ENCODE peak calls at places on chromosome 17, in seven cellular contexts. Y, B, V, N, O, L and S are unnamed samples.

GRCh38 chr17:40069751-40070643 is 7.2 kb downstream of the THRA start:
- DNase-seq in N (no peak), B (peak), O (no peak), L (no peak), V (peak), Y (no peak), S (no peak)

GRCh38 chr17:34437188-34437587 is 74.2 kb upstream of the CCL1 start:
- DNase-seq in L (no peak), O (no peak), Y (no peak), B (no peak), N (no peak), V (no peak), S (no peak)

GRCh38 chr17:27533874-27534815 is 77.9 kb downstream of the KSR1 start:
- DNase-seq in Y (no peak), N (no peak), O (no peak), B (peak), L (no peak), V (peak), S (no peak)

GRCh38 chr17:63955232-63955631 is 17.5 kb downstream of the SCN4A start:
- DNase-seq in V (no peak), Y (no peak), O (no peak), L (no peak), B (no peak), N (no peak), S (no peak)

GRCh38 chr17:21500064-21500463 is 123.9 kb downstream of the KCNJ12 start:
- DNase-seq in L (no peak), Y (no peak), O (no peak), B (no peak), V (peak), N (no peak), S (no peak)

GRCh38 chr17:540632-541031 is 174.0 kb downstream of the VPS53 start:
- DNase-seq in V (no peak), Y (no peak), O (no peak), L (no peak), B (no peak), N (no peak), S (no peak)

GRCh38 chr17:35448214-35448898 is at the start of gene SLFN13:
- DNase-seq in N (no peak), B (peak), L (peak), O (peak), Y (peak), V (peak), S (peak)

GRCh38 chr17:14748036-14748715 is 447.3 kb downstream of the HS3ST3B1 start:
- DNase-seq in O (no peak), N (no peak), V (no peak), B (no peak), Y (no peak), L (peak), S (no peak)

GRCh38 chr17:79838541-79839274 is 532 bp downstream of the CBX4 start:
- DNase-seq in V (peak), Y (peak), B (peak), N (no peak), L (peak), O (peak), S (peak)
- TF ChIP-seq CTCF in V (no peak), Y (no peak), B (no peak), N (no peak), L (no peak), O (no peak), S (no peak)

DNA sequence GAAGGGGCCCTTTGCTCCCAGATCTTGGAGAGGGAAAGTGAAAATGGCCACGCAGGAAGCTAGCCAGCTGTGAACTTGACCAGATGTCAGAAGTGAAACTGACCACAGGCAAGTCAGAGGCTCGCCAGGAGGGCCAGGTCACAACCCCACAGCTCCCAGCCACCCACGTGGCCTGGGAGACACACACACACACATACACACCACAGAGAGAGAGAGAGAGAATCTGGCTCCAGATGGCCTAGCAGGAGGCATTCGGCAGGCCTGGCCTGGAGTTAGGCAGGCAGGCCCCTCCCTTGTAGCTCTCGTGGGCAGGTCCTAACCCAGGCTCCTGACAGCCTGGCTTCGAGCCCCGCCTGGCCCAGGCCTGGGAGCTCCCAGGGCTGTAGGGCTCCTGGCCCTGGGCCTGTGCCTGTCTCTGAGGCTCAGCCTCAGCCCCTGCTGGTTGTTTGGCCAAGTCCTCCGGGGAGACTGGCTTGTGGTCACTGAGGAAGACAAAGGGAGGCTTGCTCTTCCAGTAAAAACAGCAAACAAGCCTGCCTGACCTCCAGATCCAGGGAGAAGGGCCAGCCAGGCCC is 20.2 kb downstream of the NGFR start:
- DNase-seq in Y (peak), O (no peak), B (peak), V (peak), N (no peak), L (peak), S (no peak)
- TF ChIP-seq CTCF in Y (no peak), O (no peak), B (no peak), V (peak), N (no peak), L (no peak), S (no peak)

GRCh38 chr17:73305845-73306836 is 5.7 kb downstream of the CDC42EP4 start:
- DNase-seq in N (no peak), O (no peak), Y (no peak), B (no peak), L (no peak), V (no peak), S (no peak)

GRCh38 chr17:73302189-73302588 is 9.6 kb downstream of the CDC42EP4 start:
- DNase-seq in L (no peak), O (no peak), Y (no peak), V (no peak), N (no peak), B (no peak), S (no peak)

GRCh38 chr17:73307130-73307529 is 4.7 kb downstream of the CDC42EP4 start:
- DNase-seq in N (no peak), B (no peak), O (no peak), L (no peak), V (peak), Y (no peak), S (no peak)

GRCh38 chr17:73304438-73304837 is 7.4 kb downstream of the CDC42EP4 start:
- DNase-seq in V (no peak), B (no peak), Y (no peak), L (no peak), O (no peak), N (no peak), S (no peak)

GRCh38 chr17:73304971-73305786 is 6.6 kb downstream of the CDC42EP4 start:
- DNase-seq in N (no peak), L (no peak), B (peak), O (no peak), V (peak), Y (no peak), S (no peak)
- TF ChIP-seq CTCF in N (no peak), L (no peak), B (peak), O (no peak), V (peak), Y (no peak), S (no peak)

DNA sequence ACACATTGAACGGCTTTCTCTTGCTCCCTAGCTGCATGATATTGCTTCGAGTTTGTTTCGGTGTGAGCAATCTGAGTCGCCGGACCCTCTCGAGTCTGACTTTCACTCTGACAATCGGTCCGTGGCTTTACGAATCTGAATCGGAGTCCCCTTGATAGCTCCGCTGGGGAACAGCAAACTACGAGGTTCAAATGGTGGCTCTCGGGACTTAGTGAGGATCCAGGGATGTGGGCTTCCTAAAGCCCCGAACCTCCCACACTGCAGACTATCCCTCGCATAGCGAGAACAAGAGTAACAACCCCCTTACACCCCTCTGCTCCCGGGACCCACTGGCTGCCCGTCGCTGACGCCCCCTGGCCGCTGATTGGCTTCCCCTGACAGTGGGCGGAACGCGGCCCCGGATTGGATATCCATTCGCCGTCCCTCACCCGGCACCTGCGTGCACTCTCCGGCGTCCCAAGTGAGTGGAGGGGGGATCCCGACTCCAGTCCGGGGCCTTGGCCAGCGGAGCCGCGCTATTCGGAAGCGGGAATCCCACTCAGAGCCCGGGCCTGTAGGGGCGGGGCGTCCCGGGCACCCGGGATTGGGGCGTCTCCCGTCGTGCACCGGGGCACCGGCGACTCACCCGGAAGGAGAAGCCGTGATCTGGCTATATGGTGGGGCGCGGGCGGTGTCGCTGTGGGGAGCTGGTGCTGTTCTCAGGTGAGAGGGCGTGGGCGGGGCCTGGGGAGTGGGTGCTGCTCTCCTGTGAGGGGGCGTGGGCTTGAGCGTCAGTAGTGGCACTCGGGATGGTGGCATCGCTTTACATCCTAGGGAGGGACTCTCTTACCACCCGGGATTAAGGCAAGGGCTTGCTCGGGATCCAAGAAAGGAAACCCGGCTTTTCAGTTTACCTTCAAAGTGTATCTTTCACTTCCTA is at the start of gene SNX11:
- DNase-seq in B (peak), Y (peak), N (peak), O (peak), L (peak), V (peak), S (peak)
- TF ChIP-seq CTCF in B (no peak), Y (peak), N (no peak), O (no peak), L (peak), V (no peak), S (no peak)

DNA sequence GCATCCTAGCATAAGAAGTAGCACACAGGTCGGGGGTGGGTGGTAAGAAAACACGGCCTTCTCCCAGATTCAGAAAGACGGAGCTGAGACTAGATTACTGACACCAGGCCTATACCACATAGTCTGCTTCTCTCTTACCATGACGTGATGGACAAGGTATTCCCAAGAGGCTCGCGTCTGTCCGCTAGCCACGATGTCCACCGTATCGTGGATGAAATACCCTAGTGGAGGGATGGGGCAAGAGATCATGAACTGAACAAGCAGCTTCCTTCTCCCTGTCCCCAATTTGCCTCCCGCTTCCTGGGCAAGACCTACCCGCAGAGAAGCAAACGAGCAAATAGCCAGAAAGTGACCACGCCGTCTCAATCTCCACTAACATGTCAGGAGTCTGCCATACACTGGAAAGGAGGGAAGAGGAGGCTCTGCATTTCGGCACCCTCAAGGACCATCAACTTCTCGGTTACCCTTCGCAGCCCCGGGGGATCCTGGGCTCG is 820 bp downstream of the TLCD1 start:
- DNase-seq in B (peak), V (peak), O (no peak), N (no peak), Y (no peak), L (no peak), S (no peak)
- TF ChIP-seq CTCF in B (no peak), V (peak), O (no peak), N (no peak), Y (no peak), L (no peak), S (no peak)

DNA sequence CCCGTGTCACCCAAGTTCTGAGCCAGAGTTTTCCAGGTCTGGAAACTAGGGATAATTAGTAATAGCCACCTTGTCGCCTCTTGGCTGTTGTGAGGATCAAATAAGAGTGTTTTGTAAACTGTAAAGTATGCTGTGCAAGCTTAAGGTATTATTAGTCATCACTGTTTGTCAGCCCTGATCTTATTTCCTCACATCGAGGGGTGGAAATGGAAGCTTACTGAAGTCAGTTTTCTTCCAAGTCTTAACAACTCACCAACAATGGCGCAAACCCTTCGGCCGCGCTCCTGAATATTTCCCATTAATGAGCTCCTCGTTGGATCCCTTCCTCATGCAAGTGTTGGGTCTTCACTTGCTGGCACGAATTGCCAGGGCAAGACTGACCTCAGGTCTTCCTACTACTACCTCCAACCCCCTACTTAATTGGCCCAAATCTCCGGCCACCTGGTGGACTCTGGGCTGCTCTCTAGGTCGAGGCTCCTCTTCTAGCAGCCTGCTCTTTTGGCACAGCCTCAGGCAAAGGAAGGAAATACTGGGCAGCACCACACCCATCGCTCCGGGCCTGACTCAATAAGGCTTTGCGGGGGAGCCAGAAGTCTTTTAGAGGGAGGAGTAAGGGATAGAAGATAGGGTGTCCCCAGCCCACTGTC is 874 bp upstream of the SLC35B1 start:
- DNase-seq in Y (no peak), L (no peak), N (no peak), B (no peak), V (peak), O (no peak), S (no peak)
- TF ChIP-seq CTCF in Y (no peak), L (no peak), N (no peak), B (no peak), V (peak), O (peak), S (no peak)

GRCh38 chr17:7558544-7559306 is at the start of gene TNFSF13:
- DNase-seq in B (no peak), O (no peak), Y (no peak), L (no peak), N (no peak), V (no peak), S (no peak)

GRCh38 chr17:7559307-7560171 is 989 bp downstream of the TNFSF13 start:
- DNase-seq in O (no peak), N (no peak), B (no peak), V (no peak), Y (no peak), L (no peak), S (no peak)

GRCh38 chr17:7561028-7561575 is 617 bp upstream of the SENP3 start:
- DNase-seq in V (peak), B (peak), N (peak), O (peak), Y (peak), L (peak), S (peak)

GRCh38 chr17:7561589-7562207 is at the start of gene SENP3:
- DNase-seq in V (peak), N (no peak), B (peak), Y (peak), L (peak), O (peak), S (peak)

DNA sequence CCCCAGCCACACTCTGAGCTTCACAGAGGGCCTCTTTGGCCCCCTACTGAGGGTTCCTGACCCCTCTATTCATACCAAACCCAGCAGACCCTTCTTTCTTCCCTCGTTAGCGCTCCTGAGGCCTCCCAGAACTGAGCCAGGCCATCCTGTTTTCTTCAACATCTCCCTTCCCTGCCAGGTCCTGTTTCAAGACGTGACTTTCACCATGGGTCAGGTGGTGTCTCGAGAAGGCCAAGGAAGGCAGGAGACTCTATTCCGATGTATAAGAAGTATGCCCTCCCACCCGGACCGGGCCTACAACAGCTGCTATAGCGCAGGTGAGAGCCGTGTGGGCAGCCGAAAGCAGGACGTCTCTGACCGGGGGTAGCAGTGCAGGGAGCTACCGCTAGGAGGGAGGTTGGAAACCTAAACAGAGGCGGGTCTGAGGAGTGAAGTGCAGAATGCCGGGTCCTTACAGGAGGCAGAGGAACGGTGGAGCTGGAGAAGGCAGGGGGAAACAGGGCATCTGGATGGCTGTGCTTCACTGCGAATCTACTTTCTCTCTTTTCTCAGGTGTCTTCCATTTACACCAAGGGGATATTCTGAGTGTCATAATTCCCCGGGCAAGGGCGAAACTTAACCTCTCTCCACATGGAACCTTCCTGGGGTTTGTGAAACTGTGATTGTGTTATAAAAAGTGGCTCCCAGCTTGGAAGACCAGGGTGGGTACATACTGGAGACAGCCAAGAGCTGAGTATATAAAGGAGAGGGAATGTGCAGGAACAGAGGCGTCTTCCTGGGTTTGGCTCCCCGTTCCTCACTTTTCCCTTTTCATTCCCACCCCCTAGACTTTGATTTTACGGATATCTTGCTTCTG is 1.3 kb upstream of the SENP3 start:
- DNase-seq in L (peak), O (peak), B (peak), V (peak), Y (peak), N (no peak), S (peak)
- TF ChIP-seq CTCF in L (no peak), O (no peak), B (no peak), V (peak), Y (peak), N (no peak), S (peak)

DNA sequence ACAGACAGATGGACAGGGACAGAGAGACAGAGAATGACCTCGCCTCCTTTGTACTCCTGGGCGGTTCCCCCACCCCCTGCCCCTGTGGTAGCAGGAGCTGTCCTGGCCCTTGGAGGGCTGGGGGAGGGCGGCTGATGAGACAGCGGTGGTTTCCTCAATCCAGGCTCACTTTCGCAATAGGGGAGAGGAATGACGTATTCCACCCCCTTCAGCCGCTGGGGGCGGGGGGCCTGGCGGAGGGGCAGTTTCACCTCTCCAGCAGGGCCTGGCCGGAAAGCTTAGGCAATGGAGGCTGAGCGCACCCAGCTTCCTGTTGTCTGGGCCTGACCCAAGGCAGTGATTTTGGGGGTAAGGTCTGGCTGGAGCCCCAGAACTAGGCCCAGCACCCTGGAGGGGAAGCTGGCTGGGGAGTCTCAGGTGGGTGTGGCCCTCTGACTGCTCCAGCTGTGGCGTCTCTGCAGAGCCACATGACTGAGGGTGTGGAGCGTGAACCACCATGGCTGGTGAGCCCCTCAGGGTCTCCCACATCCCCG is 7.4 kb downstream of the FMNL1 start:
- DNase-seq in L (peak), O (peak), B (peak), V (peak), N (no peak), Y (peak), S (peak)
- TF ChIP-seq CTCF in L (no peak), O (no peak), B (no peak), V (no peak), N (no peak), Y (no peak), S (no peak)